ENCODE peak calls at places on chromosomes 6 and 20, in eight cellular contexts. M is HCT116, E is WTC11, T is A549, V is SK-N-SH, O is endothelial cell of umbilical vein, A is HepG2, X is K562. B is an unnamed sample.

GRCh38 chr20:21808863-21809664 is 103.6 kb downstream of the PAX1 start:
- DNase-seq in X (peak; percentile 72), T (peak; percentile 29), M (no peak), O (no peak), V (peak; percentile 72), E (peak; percentile 89), A (peak; percentile 31), B (peak; percentile 57)

GRCh38 chr6:35139924-35140524 is 1.1 kb downstream of the TCP11 start:
- DNase-seq in V (peak; percentile 70), A (peak; percentile 64), E (peak; percentile 39), T (peak; percentile 67), X (peak; percentile 65), O (peak; percentile 75), M (peak; percentile 50), B (peak; percentile 85)

GRCh38 chr20:57772349-57772964 is 62.6 kb upstream of the PMEPA1 start:
- DNase-seq in M (no peak), O (peak; percentile 60), A (no peak), E (peak; percentile 27), T (peak; percentile 98), X (peak; percentile 11), V (no peak), B (peak; percentile 46)

GRCh38 chr6:44161997-44162338 is 3.3 kb downstream of the CAPN11 start:
- DNase-seq in M (no peak), X (no peak), O (no peak), E (no peak), A (no peak), V (no peak), T (no peak), B (peak; percentile 69)

GRCh38 chr6:52555531-52556228 is 21.2 kb downstream of the TRAM2 start:
- DNase-seq in A (no peak), X (no peak), T (no peak), O (no peak), E (no peak), V (no peak), M (no peak), B (no peak)

GRCh38 chr6:160259143-160259425 is 463 bp upstream of the SLC22A2 start:
- DNase-seq in E (no peak), M (no peak), T (no peak), X (no peak), O (no peak), V (no peak), A (no peak), B (no peak)

GRCh38 chr6:46234700-46235099 is 63.9 kb upstream of the ENPP5 start:
- DNase-seq in E (no peak), V (no peak), X (no peak), O (no peak), A (no peak), T (no peak), M (no peak), B (no peak)

GRCh38 chr6:15322781-15323536 is 77.1 kb downstream of the JARID2 start:
- DNase-seq in A (no peak), T (no peak), O (no peak), V (no peak), M (peak; percentile 16), X (no peak), E (no peak), B (no peak)

GRCh38 chr6:93550551-93551276 is 131.4 kb upstream of the EPHA7 start:
- DNase-seq in E (no peak), X (no peak), V (no peak), O (no peak), M (no peak), T (no peak), A (no peak), B (no peak)

GRCh38 chr6:170134077-170135040 is 156.5 kb downstream of the DLL1 start:
- DNase-seq in O (no peak), T (no peak), X (no peak), V (no peak), A (no peak), E (no peak), M (no peak), B (no peak)

GRCh38 chr20:10250902-10251301 is 32.3 kb downstream of the SNAP25 start:
- DNase-seq in V (no peak), A (peak; percentile 42), T (peak; percentile 99), M (no peak), X (no peak), E (no peak), O (no peak), B (no peak)

GRCh38 chr6:57257911-57258541 is 35.9 kb upstream of the RAB23 start:
- DNase-seq in A (no peak), T (no peak), V (no peak), O (peak; percentile 12), E (no peak), X (no peak), M (no peak), B (no peak)

GRCh38 chr6:125953502-125953875 is 3.1 kb upstream of the HINT3 start:
- DNase-seq in E (peak; percentile 75), M (no peak), T (no peak), X (no peak), O (no peak), A (peak; percentile 74), V (no peak), B (peak; percentile 14)

GRCh38 chr6:108666656-108667260 is 106.0 kb downstream of the FOXO3 start:
- DNase-seq in M (no peak), V (no peak), X (no peak), A (no peak), T (no peak), O (no peak), E (no peak), B (no peak)

GRCh38 chr6:109194770-109195169 is 99.5 kb downstream of the CEP57L1 start:
- DNase-seq in O (no peak), A (no peak), E (no peak), T (no peak), M (no peak), V (no peak), X (no peak), B (no peak)

GRCh38 chr20:53738039-53738944 is 144.7 kb upstream of the ZNF217 start:
- DNase-seq in V (peak; percentile 34), X (peak; percentile 66), M (no peak), A (peak; percentile 88), O (no peak), E (peak; percentile 64), T (peak; percentile 95), B (peak; percentile 96)

GRCh38 chr20:50338479-50339195 is 148.0 kb downstream of the CEBPB start:
- DNase-seq in M (no peak), V (no peak), X (peak; percentile 52), T (no peak), E (peak; percentile 41), O (no peak), A (peak; percentile 49), B (peak; percentile 89)

GRCh38 chr6:158905277-158905676 is 86.1 kb upstream of the EZR start:
- DNase-seq in V (no peak), M (peak; percentile 47), T (peak; percentile 20), O (no peak), A (no peak), X (peak; percentile 40), E (no peak), B (no peak)

GRCh38 chr6:158849899-158850806 is 31.0 kb upstream of the EZR start:
- DNase-seq in E (no peak), M (peak; percentile 97), T (peak; percentile 97), X (peak; percentile 73), V (no peak), O (peak; percentile 68), A (peak; percentile 84), B (peak; percentile 73)

GRCh38 chr6:9789201-9789600 is 625.7 kb downstream of the TFAP2A start:
- DNase-seq in M (no peak), X (no peak), E (peak; percentile 19), O (no peak), V (no peak), A (no peak), T (no peak), B (no peak)

GRCh38 chr20:58420798-58421496 is 31.9 kb downstream of the VAPB start:
- DNase-seq in E (no peak), O (no peak), A (no peak), X (peak; percentile 56), V (no peak), T (peak; percentile 23), M (peak; percentile 3), B (no peak)

GRCh38 chr6:127069659-127070279 is 48.7 kb upstream of the RSPO3 start:
- DNase-seq in O (peak; percentile 55), M (peak; percentile 36), A (peak; percentile 39), X (no peak), E (no peak), V (peak; percentile 8), T (peak; percentile 47), B (peak; percentile 36)
- TF ChIP-seq MAX in O (no peak), M (no peak), A (no peak), X (no peak), E (no peak), V (no peak), T (no peak), B (no peak)

GRCh38 chr6:16333580-16333979 is 95.2 kb downstream of the GMPR start:
- DNase-seq in T (peak; percentile 49), E (no peak), M (no peak), O (no peak), A (no peak), X (no peak), V (no peak), B (no peak)

GRCh38 chr6:16332175-16332542 is 93.8 kb downstream of the GMPR start:
- DNase-seq in X (peak; percentile 91), V (peak; percentile 81), O (peak; percentile 89), M (no peak), T (peak; percentile 69), E (peak; percentile 88), A (peak; percentile 78), B (peak; percentile 84)

GRCh38 chr6:16336056-16336810 is 97.8 kb downstream of the GMPR start:
- DNase-seq in A (no peak), M (no peak), X (no peak), V (no peak), T (no peak), O (peak; percentile 56), E (no peak), B (no peak)

GRCh38 chr6:16335176-16335575 is 96.8 kb downstream of the GMPR start:
- DNase-seq in T (no peak), A (no peak), E (no peak), X (no peak), V (no peak), M (no peak), O (no peak), B (no peak)

DNA sequence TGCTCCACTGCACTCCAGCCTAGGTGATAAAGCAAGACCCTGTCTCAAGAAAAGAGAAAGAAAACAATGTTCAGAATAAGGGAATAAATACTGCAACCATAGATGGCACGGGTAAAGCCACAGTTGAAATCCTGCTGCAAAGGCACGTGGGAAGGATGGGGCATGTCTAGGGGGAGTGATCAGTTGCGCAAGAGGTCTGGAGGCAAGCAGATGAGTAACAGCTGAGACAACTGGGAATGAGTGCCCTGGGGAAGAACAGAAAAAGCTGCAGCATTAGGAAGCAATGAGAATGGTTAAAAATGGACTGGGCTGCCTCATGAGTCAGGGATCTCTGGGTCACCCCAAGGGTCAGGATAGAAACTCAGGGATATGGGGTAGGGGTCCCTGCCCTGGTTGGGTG is 96.3 kb downstream of the GMPR start:
- DNase-seq in E (no peak), O (no peak), M (no peak), A (no peak), T (peak; percentile 53), X (no peak), V (no peak), B (peak; percentile 89)
- TF ChIP-seq MAX in E (no peak), O (no peak), M (peak; percentile 76), A (no peak), T (peak; percentile 78), X (no peak), V (peak; percentile 94), B (peak; percentile 86)

GRCh38 chr20:19885981-19886665 is 128.1 kb downstream of the RIN2 start:
- DNase-seq in M (no peak), E (peak; percentile 11), V (no peak), X (no peak), T (peak; percentile 84), O (peak; percentile 84), A (peak; percentile 73), B (no peak)
- TF ChIP-seq MAX in M (no peak), E (no peak), V (no peak), X (no peak), T (peak; percentile 8), O (no peak), A (peak; percentile 21), B (no peak)

GRCh38 chr20:3710703-3711417 is 1.5 kb downstream of the SIGLEC1 start:
- DNase-seq in V (peak; percentile 93), X (peak; percentile 81), M (peak; percentile 16), O (peak; percentile 58), A (peak; percentile 46), E (peak; percentile 92), T (peak; percentile 57), B (peak; percentile 75)
- TF ChIP-seq MAX in V (no peak), X (no peak), M (no peak), O (no peak), A (no peak), E (no peak), T (no peak), B (peak; percentile 9)

B was measured in NB4.